ENCODE peak calls at places on chromosomes 13 and 19, in seven cellular contexts. E, G, K, J, O, L and C are unnamed samples.

GRCh38 chr19:51018745-51019543 is 565 bp downstream of the KLK10 start:
- DNase-seq in K (no peak), G (peak; percentile 21), L (no peak), J (no peak), O (no peak), E (no peak), C (no peak)

GRCh38 chr13:110546933-110547332 is 14.6 kb downstream of the RAB20 start:
- DNase-seq in G (peak; percentile 97), E (peak; percentile 76), J (no peak), K (peak; percentile 42), O (peak; percentile 80), L (peak; percentile 94), C (peak; percentile 93)

GRCh38 chr19:42276821-42277220 is 7.8 kb downstream of the CIC start:
- DNase-seq in L (no peak), E (no peak), J (no peak), O (no peak), G (no peak), K (no peak), C (no peak)

GRCh38 chr19:43464089-43464775 is 1.2 kb downstream of the LYPD3 start:
- DNase-seq in K (peak; percentile 27), E (peak; percentile 74), G (no peak), L (no peak), O (peak; percentile 90), J (no peak), C (no peak)

GRCh38 chr13:23391752-23392151 is 41.8 kb downstream of the SACS start:
- DNase-seq in J (no peak), K (no peak), E (no peak), G (no peak), O (no peak), L (no peak), C (no peak)

GRCh38 chr19:50198431-50199253 is 4.8 kb upstream of the MYH14 start:
- DNase-seq in L (no peak), O (no peak), J (no peak), G (no peak), K (no peak), E (no peak), C (no peak)

GRCh38 chr19:7512400-7512851 is 3.5 kb upstream of the ZNF358 start:
- DNase-seq in O (no peak), L (no peak), G (no peak), J (no peak), K (no peak), E (no peak), C (no peak)

GRCh38 chr13:111034811-111035210 is 80.3 kb upstream of the ARHGEF7 start:
- DNase-seq in J (no peak), K (no peak), E (no peak), G (no peak), L (no peak), O (no peak), C (no peak)

GRCh38 chr19:11747277-11747676 is 8.5 kb upstream of the ZNF823 start:
- DNase-seq in O (no peak), K (no peak), G (no peak), L (no peak), E (no peak), J (no peak), C (no peak)

GRCh38 chr19:29255006-29255405 is 42.1 kb upstream of the UQCRFS1 start:
- DNase-seq in L (no peak), E (no peak), O (peak; percentile 38), K (no peak), G (no peak), J (no peak), C (no peak)

GRCh38 chr19:17001603-17002183 is 24.9 kb downstream of the CPAMD8 start:
- DNase-seq in J (peak; percentile 80), G (no peak), E (no peak), O (no peak), L (no peak), K (no peak), C (no peak)

GRCh38 chr19:32224371-32225244 is 120.8 kb upstream of the ZNF507 start:
- DNase-seq in J (peak; percentile 44), O (no peak), K (no peak), G (peak; percentile 58), E (peak; percentile 60), L (peak; percentile 47), C (no peak)

GRCh38 chr19:23440207-23440606 is 44.9 kb upstream of the ZNF91 start:
- DNase-seq in O (no peak), K (no peak), G (no peak), L (no peak), J (no peak), E (no peak), C (no peak)

GRCh38 chr19:49103331-49104085 is 10.7 kb upstream of the LIN7B start:
- DNase-seq in L (no peak), G (no peak), E (no peak), J (no peak), O (no peak), K (no peak), C (no peak)

GRCh38 chr13:39263033-39263432 is 224.8 kb downstream of the NHLRC3 start:
- DNase-seq in O (no peak), G (peak; percentile 65), L (peak; percentile 71), E (peak; percentile 13), J (no peak), K (no peak), C (no peak)

GRCh38 chr19:888615-889385 is 4.2 kb downstream of the MED16 start:
- DNase-seq in J (peak; percentile 61), G (no peak), L (no peak), K (no peak), E (no peak), O (no peak), C (no peak)

GRCh38 chr13:108214511-108215383 is 589 bp downstream of the LIG4 start:
- DNase-seq in J (no peak), G (no peak), O (peak; percentile 60), L (no peak), E (peak; percentile 19), K (no peak), C (no peak)

GRCh38 chr13:36884235-36884634 is 35.8 kb downstream of the SMAD9 start:
- DNase-seq in K (no peak), L (no peak), O (no peak), G (no peak), J (no peak), E (no peak), C (no peak)

GRCh38 chr13:41296879-41297646 is 14.0 kb upstream of the NAA16 start:
- DNase-seq in J (no peak), E (no peak), G (no peak), L (no peak), O (no peak), K (no peak), C (no peak)

GRCh38 chr13:65497265-65497664 is 1732.9 kb downstream of the PCDH9 start:
- DNase-seq in G (no peak), L (no peak), K (no peak), J (no peak), E (no peak), O (no peak), C (no peak)

GRCh38 chr13:83498486-83499190 is 383.6 kb downstream of the SLITRK1 start:
- DNase-seq in J (no peak), L (no peak), K (no peak), G (peak; percentile 21), E (no peak), O (no peak), C (no peak)

GRCh38 chr19:12800873-12801465 is 631 bp downstream of the PRDX2 start:
- DNase-seq in E (peak; percentile 48), G (no peak), O (no peak), K (no peak), L (no peak), J (no peak), C (no peak)

GRCh38 chr19:10864538-10864899 is 6.8 kb upstream of the CARM1 start:
- DNase-seq in E (peak; percentile 86), K (no peak), J (peak; percentile 66), G (peak; percentile 84), O (peak; percentile 91), L (peak; percentile 64), C (no peak)

DNA sequence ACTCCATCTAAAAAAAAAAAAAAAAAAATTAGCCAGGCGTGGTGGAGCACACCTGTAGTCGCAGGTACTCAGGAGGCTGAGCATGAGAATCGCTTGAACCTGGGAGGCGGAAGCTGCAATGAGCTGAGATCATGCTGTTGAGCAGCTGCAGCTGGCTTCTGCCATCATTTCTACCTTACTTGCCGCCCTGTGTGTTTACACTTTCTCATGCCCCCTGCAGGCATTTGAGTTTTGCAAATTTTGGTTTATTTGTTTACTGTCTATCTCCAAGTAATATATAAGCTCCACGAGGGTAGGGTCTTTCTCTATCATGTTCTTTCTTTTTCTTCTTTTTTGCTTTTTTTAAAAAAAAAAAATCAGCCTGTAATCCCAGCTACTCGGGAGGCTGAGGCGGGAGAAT is 18.0 kb downstream of the CACNG6 start:
- DNase-seq in L (no peak), E (no peak), J (no peak), G (no peak), K (no peak), O (no peak), C (no peak)
- TF ChIP-seq CTCF in L (no peak), E (no peak), J (no peak), G (no peak), K (no peak), O (no peak), C (no peak)

DNA sequence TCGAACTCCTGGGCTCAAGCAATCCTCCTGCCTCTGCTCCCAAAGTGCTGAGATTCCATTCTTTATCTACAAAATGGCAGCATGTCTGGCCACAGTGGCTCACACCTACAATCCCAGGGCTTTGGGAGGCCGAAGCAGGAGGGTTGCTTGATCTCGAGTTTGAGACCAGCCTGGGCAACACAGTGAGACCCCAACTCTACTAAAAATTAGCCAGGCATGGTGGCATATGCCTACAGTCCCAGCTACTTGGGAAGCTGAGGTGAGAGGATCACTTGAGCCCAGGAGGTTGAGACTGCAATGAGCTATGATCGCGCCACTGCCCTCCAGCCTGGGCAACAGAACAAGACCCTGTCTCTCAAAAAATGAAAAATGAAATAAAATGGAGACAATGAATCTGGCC is 6.1 kb downstream of the NAPA start:
- DNase-seq in G (no peak), J (no peak), E (no peak), K (no peak), L (no peak), O (no peak), C (no peak)
- H3K4me1 ChIP-seq in G (no peaks in the 10 kb centered on the region), J (peaks cover 34% of the 10 kb centered on the region), E (peaks cover 85% of the 10 kb centered on the region), K (peaks cover 26% of the 10 kb centered on the region), L (peaks cover 23% of the 10 kb centered on the region), O (peaks cover 79% of the 10 kb centered on the region), C (peaks cover 28% of the 10 kb centered on the region)

DNA sequence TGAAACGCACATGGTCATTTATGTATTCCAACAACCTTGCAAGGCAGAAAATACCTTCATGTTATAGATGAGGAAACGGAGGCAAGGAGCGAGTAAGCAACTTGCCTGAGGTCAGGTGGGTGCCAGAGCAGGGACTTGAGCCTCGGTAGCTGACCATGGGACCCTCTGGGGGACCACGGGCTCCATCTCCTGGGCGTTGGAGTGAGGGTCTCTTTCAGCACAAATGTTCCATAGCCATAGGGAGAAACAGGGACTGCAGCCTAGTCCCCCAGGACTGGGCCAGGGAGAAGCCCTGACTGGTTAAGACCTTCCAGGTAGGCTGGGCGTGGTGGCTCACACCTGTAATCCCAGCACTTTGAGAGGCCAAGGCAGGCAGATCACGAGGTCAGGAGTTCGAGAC is 38.4 kb upstream of the ADGRE5 start:
- DNase-seq in J (no peak), L (no peak), O (no peak), K (no peak), G (no peak), E (no peak), C (no peak)
- TF ChIP-seq CTCF in J (no peak), L (no peak), O (no peak), K (no peak), G (no peak), E (no peak), C (no peak)

DNA sequence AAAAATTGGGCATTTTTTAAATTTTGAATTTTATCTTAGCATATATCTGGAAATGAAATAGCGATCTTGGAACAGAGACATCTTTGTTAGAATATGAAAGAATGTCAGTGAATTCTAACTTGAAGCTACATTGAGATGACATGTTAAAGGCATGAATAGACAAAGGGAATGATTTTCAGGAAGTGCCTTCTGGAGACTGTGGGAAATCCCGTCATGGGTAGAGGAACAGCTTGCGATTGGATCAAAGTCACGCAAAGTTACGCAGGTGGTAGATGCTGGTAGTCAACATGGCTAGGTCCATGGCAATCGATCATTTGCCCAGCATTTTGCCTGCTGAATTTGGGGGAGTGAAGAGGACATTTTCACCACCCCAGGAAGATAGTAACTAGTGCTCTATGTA is 43.5 kb downstream of the LRCH1 start:
- DNase-seq in J (no peak), L (no peak), E (no peak), O (no peak), K (no peak), G (no peak), C (no peak)
- H3K4me1 ChIP-seq in J (peaks cover 69% of the 10 kb centered on the region), L (peaks cover 22% of the 10 kb centered on the region), E (peaks cover 29% of the 10 kb centered on the region), O (peaks cover 67% of the 10 kb centered on the region), K (peaks cover 12% of the 10 kb centered on the region), G (peaks cover 14% of the 10 kb centered on the region), C (peaks cover 42% of the 10 kb centered on the region)